ENCODE peak calls at places on chromosomes 2 and 18, in eight cellular contexts. C is skeletal muscle cell; A is T-helper 2 cell; Z is activated T-helper 1 cell treated with anti-CD3 and anti-CD28 coated beads, Interleukin-2, amount 50 U/mL, for 16 hours; L is sciatic nerve; P is aorta; B is cardiac muscle cell; F is left cardiac atrium. S is an unnamed sample.

GRCh38 chr2:46655551-46656436 is 176.4 kb downstream of the TMEM247 start:
- DNase-seq in L (no peak), Z (no peak), P (no peak), F (no peak), B (peak), C (peak), A (no peak), S (no peak)

GRCh38 chr2:173523497-173523896 is 168.8 kb downstream of the CDCA7 start:
- DNase-seq in F (no peak), B (no peak), Z (no peak), P (no peak), A (no peak), L (no peak), C (no peak), S (no peak)

GRCh38 chr2:1987379-1987778 is 243.1 kb upstream of the PXDN start:
- DNase-seq in B (no peak), C (no peak), Z (no peak), L (no peak), P (no peak), F (no peak), A (no peak), S (no peak)

GRCh38 chr18:70004698-70005097 is 57.0 kb upstream of the CD226 start:
- DNase-seq in Z (no peak), C (no peak), B (peak), F (no peak), P (no peak), A (no peak), L (no peak), S (no peak)

GRCh38 chr18:32618501-32618985 is 147.9 kb upstream of the GAREM1 start:
- DNase-seq in B (no peak), P (no peak), L (no peak), Z (no peak), A (no peak), C (no peak), F (no peak), S (no peak)

GRCh38 chr2:15814406-15814805 is 125.9 kb upstream of the MYCN start:
- DNase-seq in A (no peak), F (no peak), P (no peak), C (no peak), L (no peak), Z (no peak), B (no peak), S (no peak)

GRCh38 chr18:79361766-79362522 is 33.8 kb upstream of the NFATC1 start:
- DNase-seq in C (peak), Z (no peak), F (no peak), A (no peak), L (no peak), P (no peak), B (no peak), S (no peak)

GRCh38 chr2:102098756-102099155 is 43.8 kb upstream of the IL1R1 start:
- DNase-seq in F (no peak), A (no peak), P (no peak), Z (no peak), L (no peak), B (no peak), C (no peak), S (no peak)

GRCh38 chr2:74919827-74920226 is 38.6 kb upstream of the POLE4 start:
- DNase-seq in P (peak), C (peak), A (peak), L (peak), F (peak), B (peak), Z (peak), S (peak)

GRCh38 chr2:161208527-161209139 is 48.4 kb downstream of the TANK start:
- DNase-seq in B (peak), P (no peak), A (no peak), Z (no peak), L (no peak), F (no peak), C (peak), S (no peak)

GRCh38 chr2:182283512-182283911 is 143.3 kb downstream of the PDE1A start:
- DNase-seq in Z (no peak), L (no peak), A (no peak), C (no peak), B (peak), F (no peak), P (no peak), S (no peak)

GRCh38 chr18:63237911-63238710 is 81.5 kb downstream of the BCL2 start:
- DNase-seq in F (peak), A (no peak), C (peak), Z (no peak), P (peak), B (peak), L (peak), S (no peak)

GRCh38 chr2:162074937-162075688 is 1.1 kb upstream of the DPP4 start:
- DNase-seq in L (no peak), F (no peak), A (no peak), B (no peak), Z (no peak), P (no peak), C (no peak), S (no peak)

GRCh38 chr2:224948859-224949258 is 93.4 kb downstream of the DOCK10 start:
- DNase-seq in A (no peak), P (peak), F (no peak), C (no peak), Z (no peak), B (peak), L (no peak), S (no peak)

GRCh38 chr18:2958819-2959298 is 54.1 kb downstream of the LPIN2 start:
- DNase-seq in L (no peak), B (peak), A (no peak), C (peak), Z (no peak), P (no peak), F (no peak), S (no peak)

GRCh38 chr2:240623531-240624010 is 1.7 kb upstream of the GPR35 start:
- DNase-seq in Z (no peak), F (peak), A (no peak), L (no peak), B (no peak), P (peak), C (no peak), S (peak)

GRCh38 chr2:33848486-33848885 is 249.4 kb upstream of the FAM98A start:
- DNase-seq in F (no peak), P (no peak), Z (no peak), L (no peak), B (no peak), A (no peak), C (no peak), S (no peak)

GRCh38 chr18:9735238-9735637 is 27.1 kb downstream of the RAB31 start:
- DNase-seq in B (no peak), A (no peak), F (no peak), C (no peak), L (no peak), Z (no peak), P (no peak), S (no peak)